ENCODE peak calls at places on chromosomes 7 and 10, in seven cellular contexts. O, A, U, H, X, L and Z are unnamed samples.

GRCh38 chr10:1432161-1432560 is 305.2 kb downstream of the ADARB2 start:
- DNase-seq in A (no peak), H (no peak), U (no peak), X (no peak), L (no peak), O (no peak), Z (no peak)

GRCh38 chr7:29106128-29106988 is 40.0 kb downstream of the CPVL start:
- DNase-seq in O (peak), H (peak), X (peak), U (no peak), L (no peak), A (no peak), Z (peak)

GRCh38 chr7:17392846-17393245 is 94.4 kb downstream of the AHR start:
- DNase-seq in O (no peak), H (peak), A (no peak), X (no peak), L (no peak), U (no peak), Z (no peak)

GRCh38 chr7:3235322-3235721 is 65.7 kb upstream of the SDK1 start:
- DNase-seq in O (no peak), H (no peak), L (no peak), X (no peak), A (peak), U (no peak), Z (no peak)

GRCh38 chr7:96080021-96080420 is 241.9 kb downstream of the SLC25A13 start:
- DNase-seq in U (no peak), A (no peak), H (peak), X (no peak), O (no peak), L (no peak), Z (no peak)

GRCh38 chr7:139731802-139732470 is 45.9 kb downstream of the HIPK2 start:
- DNase-seq in O (peak), L (peak), U (peak), X (peak), H (peak), A (peak), Z (no peak)

GRCh38 chr10:126351021-126351420 is 37.3 kb downstream of the ADAM12 start:
- DNase-seq in O (no peak), H (no peak), A (no peak), L (no peak), U (no peak), X (no peak), Z (no peak)

GRCh38 chr7:32023353-32023752 is 46.9 kb downstream of the PDE1C start:
- DNase-seq in O (no peak), X (no peak), A (no peak), H (no peak), U (no peak), L (no peak), Z (no peak)

GRCh38 chr10:1406976-1407945 is 330.1 kb downstream of the ADARB2 start:
- DNase-seq in X (no peak), U (no peak), A (peak), H (no peak), O (no peak), L (peak), Z (no peak)

GRCh38 chr7:25926009-25926408 is 226.0 kb upstream of the NFE2L3 start:
- DNase-seq in U (peak), L (no peak), A (peak), X (no peak), O (no peak), H (no peak), Z (no peak)

GRCh38 chr10:124249812-124250432 is 156.5 kb upstream of the CHST15 start:
- DNase-seq in L (peak), O (no peak), X (no peak), U (no peak), H (no peak), A (no peak), Z (no peak)

GRCh38 chr7:102258749-102259107 is 27.9 kb upstream of the SH2B2 start:
- DNase-seq in H (no peak), U (no peak), A (no peak), L (no peak), X (no peak), O (no peak), Z (no peak)

GRCh38 chr7:102260856-102261255 is 25.8 kb upstream of the SH2B2 start:
- DNase-seq in X (no peak), L (no peak), H (peak), O (peak), A (no peak), U (no peak), Z (no peak)

GRCh38 chr7:102255501-102255900 is 31.2 kb upstream of the SH2B2 start:
- DNase-seq in U (no peak), H (no peak), L (no peak), A (no peak), O (no peak), X (no peak), Z (no peak)

GRCh38 chr7:102255916-102256315 is 30.8 kb upstream of the SH2B2 start:
- DNase-seq in A (no peak), O (no peak), H (no peak), U (no peak), L (no peak), X (no peak), Z (no peak)

DNA sequence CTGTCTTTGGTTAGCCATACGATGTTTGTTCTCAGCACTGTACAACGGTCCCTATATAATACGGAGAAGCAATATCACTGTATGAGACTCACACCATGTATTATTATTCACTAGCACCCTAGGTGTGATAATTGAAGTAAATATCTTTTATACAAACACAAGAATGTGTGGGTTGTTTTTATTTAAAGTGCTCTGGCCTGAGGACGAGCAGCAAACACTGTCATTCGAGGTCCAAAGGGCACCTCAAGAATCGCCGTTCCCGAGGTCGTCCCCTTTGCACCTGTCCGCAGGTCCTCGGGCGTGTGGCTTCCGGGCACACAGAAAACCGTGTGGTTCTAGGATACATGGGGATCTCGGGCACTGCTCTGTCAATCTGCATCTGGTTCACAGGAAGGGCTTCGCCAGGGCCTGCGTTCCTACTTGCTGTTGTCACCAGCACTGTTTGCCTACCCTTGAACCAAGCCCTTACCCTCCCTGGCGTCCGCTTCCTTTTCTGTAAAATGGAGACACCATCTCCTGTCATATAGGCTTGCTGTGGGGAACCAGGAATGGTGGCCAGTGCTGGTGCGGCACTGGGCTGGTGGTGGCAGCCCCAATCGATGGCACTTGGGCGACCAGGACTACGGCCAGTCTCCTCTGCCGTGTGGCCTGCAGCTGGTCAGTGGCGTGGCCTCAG is 28.5 kb upstream of the SH2B2 start:
- DNase-seq in U (no peak), L (no peak), H (no peak), O (no peak), X (no peak), A (no peak), Z (no peak)
- TF ChIP-seq CTCF in U (no peak), L (no peak), H (no peak), O (no peak), X (no peak), A (no peak), Z (no peak)

GRCh38 chr10:71048995-71049650 is 160.8 kb upstream of the PCBD1 start:
- DNase-seq in A (no peak), H (no peak), O (no peak), X (no peak), U (no peak), L (no peak), Z (no peak)
- TF ChIP-seq CTCF in A (no peak), H (no peak), O (no peak), X (no peak), U (no peak), L (no peak), Z (no peak)

DNA sequence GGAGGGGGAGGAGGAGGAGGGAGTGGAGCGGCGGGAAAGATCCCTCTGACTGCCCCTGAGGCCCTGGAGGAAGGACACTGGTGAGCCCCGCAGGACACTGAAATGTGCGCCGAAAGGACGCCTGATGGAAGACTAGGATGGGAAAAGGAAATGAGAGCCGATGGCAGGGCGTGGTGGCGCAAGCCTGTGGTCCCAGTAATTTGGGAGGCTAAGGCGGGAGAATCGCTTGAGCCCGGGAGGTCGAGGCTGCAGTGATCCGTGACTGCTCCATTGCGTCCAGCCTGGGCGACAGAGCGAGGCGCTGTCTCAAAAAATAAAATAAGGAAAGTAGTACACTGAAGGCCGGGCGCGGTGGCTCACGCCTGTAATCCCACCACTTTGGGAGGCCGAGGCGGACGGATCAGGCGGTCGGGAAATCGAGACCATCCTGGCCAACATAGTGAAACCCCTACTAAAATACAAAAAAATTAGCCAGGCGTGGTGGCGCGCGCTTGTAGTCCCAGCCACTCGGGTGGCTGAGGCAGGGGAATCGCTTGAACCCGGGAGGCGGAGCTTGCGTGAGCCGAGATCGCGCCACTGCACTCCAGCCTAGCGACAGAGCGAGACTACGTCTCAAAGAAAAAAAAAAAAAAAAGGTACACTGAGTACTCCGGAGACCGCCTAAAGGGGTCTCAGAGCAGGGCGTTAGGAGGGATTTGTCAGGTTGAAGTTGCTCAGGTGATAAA is 561 bp upstream of the HNRNPF start:
- DNase-seq in A (no peak), L (no peak), X (no peak), O (no peak), U (no peak), H (no peak), Z (no peak)
- TF ChIP-seq CTCF in A (no peak), L (no peak), X (no peak), O (no peak), U (no peak), H (no peak), Z (no peak)

DNA sequence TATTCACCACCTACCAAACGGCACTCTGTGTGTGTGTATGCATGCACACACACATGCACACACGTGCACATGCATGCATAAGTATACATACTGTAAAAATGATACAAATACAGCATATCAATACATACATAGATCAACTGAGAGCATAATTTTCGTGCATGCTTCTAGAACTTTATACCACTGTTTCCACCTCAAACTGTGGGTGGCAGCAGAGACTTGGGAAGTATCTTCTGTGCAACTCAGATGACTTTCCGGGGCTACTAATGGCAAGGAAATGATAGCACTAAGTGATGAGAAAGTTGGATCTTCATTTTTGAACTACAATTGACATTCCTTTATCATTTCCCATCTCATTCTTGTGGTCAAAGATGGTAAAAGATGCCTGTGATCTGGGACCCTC is 570.7 kb downstream of the REEP3 start:
- DNase-seq in X (no peak), A (no peak), U (peak), H (no peak), L (no peak), O (no peak), Z (no peak)
- TF ChIP-seq CTCF in X (no peak), A (no peak), U (peak), H (peak), L (no peak), O (no peak), Z (peak)

GRCh38 chr7:124276005-124276606 is 243.2 kb upstream of the TMEM229A start:
- DNase-seq in X (no peak), O (peak), L (no peak), H (no peak), A (no peak), U (peak), Z (no peak)
- TF ChIP-seq CTCF in X (no peak), O (peak), L (no peak), H (peak), A (peak), U (peak), Z (peak)